ENCODE peak calls at places on chromosome 6, in seven cellular contexts. T, S, L, G, A, D and I are unnamed samples.

GRCh38 chr6:83193747-83194582 is 808 bp downstream of the RWDD2A start:
- DNase-seq in T (peak), S (peak), L (peak), G (peak), A (peak), D (peak), I (peak)

GRCh38 chr6:84016029-84016428 is 17.5 kb upstream of the MRAP2 start:
- DNase-seq in T (no peak), S (no peak), L (no peak), G (no peak), A (no peak), D (no peak), I (no peak)

GRCh38 chr6:127446356-127446755 is 12.8 kb downstream of the KIAA0408 start:
- DNase-seq in T (no peak), S (no peak), L (no peak), G (no peak), A (peak), D (no peak), I (no peak)

GRCh38 chr6:4781426-4781825 is 5.2 kb downstream of the CDYL start:
- DNase-seq in T (no peak), S (no peak), L (no peak), G (no peak), A (no peak), D (no peak), I (no peak)

GRCh38 chr6:142731611-142732010 is 213.4 kb downstream of the HIVEP2 start:
- DNase-seq in T (no peak), S (no peak), L (no peak), G (no peak), A (no peak), D (no peak), I (no peak)

GRCh38 chr6:163946437-163946836 is 531.9 kb downstream of the QKI start:
- DNase-seq in T (no peak), S (no peak), L (no peak), G (no peak), A (no peak), D (no peak), I (no peak)

GRCh38 chr6:14728396-14729024 is 517.4 kb upstream of the JARID2 start:
- DNase-seq in T (no peak), S (no peak), L (no peak), G (no peak), A (peak), D (no peak), I (no peak)

GRCh38 chr6:120211955-120212792 is 862.6 kb upstream of the MAN1A1 start:
- DNase-seq in T (no peak), S (no peak), L (peak), G (no peak), A (peak), D (peak), I (no peak)

GRCh38 chr6:167314180-167314821 is 10.6 kb upstream of the TTLL2 start:
- DNase-seq in T (no peak), S (no peak), L (no peak), G (no peak), A (no peak), D (no peak), I (no peak)

GRCh38 chr6:143188292-143188691 is 127.6 kb downstream of the AIG1 start:
- DNase-seq in T (no peak), S (no peak), L (no peak), G (no peak), A (no peak), D (no peak), I (no peak)

GRCh38 chr6:13560651-13561044 is 13.8 kb upstream of the SIRT5 start:
- DNase-seq in T (no peak), S (no peak), L (no peak), G (no peak), A (peak), D (no peak), I (no peak)

GRCh38 chr6:169424821-169425240 is 171.2 kb upstream of the THBS2 start:
- DNase-seq in T (no peak), S (no peak), L (peak), G (no peak), A (peak), D (no peak), I (no peak)

GRCh38 chr6:14452567-14453527 is 335.3 kb downstream of the CD83 start:
- DNase-seq in T (no peak), S (peak), L (no peak), G (no peak), A (peak), D (no peak), I (peak)

GRCh38 chr6:66355471-66355870 is 648.4 kb upstream of the EYS start:
- DNase-seq in T (no peak), S (no peak), L (no peak), G (no peak), A (no peak), D (no peak), I (no peak)

GRCh38 chr6:84166395-84166794 is 61.0 kb downstream of the CEP162 start:
- DNase-seq in T (no peak), S (no peak), L (no peak), G (no peak), A (no peak), D (no peak), I (no peak)

GRCh38 chr6:139872635-139873034 is 498.2 kb upstream of the CITED2 start:
- DNase-seq in T (no peak), S (no peak), L (no peak), G (no peak), A (peak), D (peak), I (no peak)

GRCh38 chr6:18263561-18264337 is 581 bp downstream of the DEK start:
- DNase-seq in T (peak), S (peak), L (peak), G (no peak), A (peak), D (peak), I (no peak)

GRCh38 chr6:69069881-69070280 is 434.8 kb downstream of the ADGRB3 start:
- DNase-seq in T (no peak), S (no peak), L (no peak), G (no peak), A (no peak), D (no peak), I (no peak)

GRCh38 chr6:69072796-69073195 is 437.7 kb downstream of the ADGRB3 start:
- DNase-seq in T (no peak), S (no peak), L (no peak), G (no peak), A (no peak), D (no peak), I (no peak)
- H3K4me3 ChIP-seq in T (no peak), S (no peak), L (no peak), G (no peak), A (no peak), D (no peak), I (no peak)

GRCh38 chr6:131640100-131640499 is 3.0 kb downstream of the ENPP3 start:
- DNase-seq in T (peak), S (peak), L (no peak), G (no peak), A (no peak), D (no peak), I (no peak)

GRCh38 chr6:131638013-131638412 is 911 bp downstream of the ENPP3 start:
- DNase-seq in T (no peak), S (no peak), L (no peak), G (no peak), A (no peak), D (no peak), I (no peak)

GRCh38 chr6:131635384-131636340 is 1.4 kb upstream of the ENPP3 start:
- DNase-seq in T (peak), S (no peak), L (no peak), G (no peak), A (no peak), D (no peak), I (no peak)

GRCh38 chr6:131640576-131640975 is 3.5 kb downstream of the ENPP3 start:
- DNase-seq in T (no peak), S (no peak), L (no peak), G (no peak), A (no peak), D (no peak), I (no peak)

DNA sequence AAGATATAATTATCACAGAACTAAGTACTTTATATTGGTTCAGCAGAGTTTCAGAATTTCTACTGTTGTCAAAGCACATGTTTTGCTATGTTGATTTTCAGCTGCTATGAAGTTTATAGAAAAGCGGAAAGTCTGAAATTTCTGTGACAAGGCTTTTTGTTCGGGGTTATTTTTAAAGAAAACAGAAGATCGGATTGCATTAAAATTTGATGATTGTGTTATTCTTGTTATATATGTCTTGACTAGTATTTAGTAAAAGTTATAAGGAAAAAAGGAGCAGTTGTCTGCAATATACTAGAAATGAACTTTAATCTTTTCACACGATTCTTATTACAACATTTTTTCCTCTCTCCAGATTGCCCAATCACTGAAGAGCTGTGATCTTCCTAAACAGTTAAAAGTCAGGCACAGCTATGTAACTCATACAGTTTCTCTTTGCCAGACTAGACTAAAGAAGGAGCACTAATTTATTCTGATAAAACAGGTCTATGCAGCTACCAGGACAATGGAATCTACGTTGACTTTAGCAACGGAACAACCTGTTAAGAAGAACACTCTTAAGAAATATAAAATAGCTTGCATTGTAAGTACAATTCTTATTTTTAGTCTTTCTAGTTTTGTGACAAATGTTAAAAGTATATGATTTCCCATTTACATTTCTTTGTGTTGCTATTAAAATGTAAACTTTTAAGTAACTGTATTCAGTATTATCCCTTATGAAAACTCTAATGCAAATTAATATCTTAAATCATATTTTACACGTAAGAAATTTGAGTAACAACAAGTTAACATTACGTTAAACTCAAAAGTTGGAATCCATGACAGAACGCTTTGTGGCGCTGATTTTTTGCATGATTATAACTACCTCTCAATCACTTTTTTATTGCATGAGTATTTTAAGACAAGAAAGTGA is at the start of gene ENPP3:
- DNase-seq in T (no peak), S (no peak), L (no peak), G (no peak), A (no peak), D (peak), I (no peak)
- H3K4me3 ChIP-seq in T (no peak), S (no peak), L (no peak), G (no peak), A (no peak), D (no peak), I (no peak)

DNA sequence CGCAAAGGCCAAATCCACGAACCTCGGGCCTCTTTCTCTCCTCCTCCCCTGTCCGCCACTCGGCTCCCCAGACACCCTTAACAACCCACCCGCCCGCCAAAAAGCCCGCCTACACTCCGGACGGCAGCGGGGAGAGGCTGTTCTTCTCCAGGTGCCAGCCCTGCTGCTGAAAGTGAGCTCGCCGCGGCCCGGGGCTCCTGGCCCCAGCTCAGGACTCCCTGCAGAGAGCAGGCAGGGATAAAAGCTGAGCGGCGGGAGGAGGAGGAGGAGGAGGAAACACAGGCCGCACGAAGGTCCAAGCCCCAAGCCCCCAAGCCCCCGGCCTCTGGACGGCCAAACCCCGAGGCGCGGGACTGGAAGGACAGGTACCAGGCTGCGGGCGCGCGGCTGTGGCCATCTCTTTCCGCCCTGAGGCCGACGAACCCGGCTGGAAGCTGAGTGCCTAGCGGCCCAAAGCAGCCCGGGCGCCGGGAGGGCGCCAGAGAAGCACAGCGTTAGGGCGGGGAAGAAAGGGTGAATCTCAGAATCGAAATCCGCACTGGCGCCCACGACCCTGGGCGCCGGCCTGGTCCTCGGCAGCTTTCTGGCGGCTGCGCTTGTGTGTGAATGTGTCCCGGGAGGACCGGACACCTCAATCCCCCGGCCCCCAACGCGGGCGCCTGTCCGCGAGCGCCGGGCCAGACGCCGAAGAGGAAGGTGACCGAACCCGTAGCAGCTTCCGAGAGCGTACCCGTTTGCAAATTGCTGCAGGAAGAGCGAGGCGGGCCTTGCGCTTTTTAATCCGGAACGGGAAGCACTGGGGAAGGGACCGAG is 3.2 kb downstream of the NRN1 start:
- DNase-seq in T (no peak), S (peak), L (peak), G (no peak), A (peak), D (no peak), I (peak)
- H3K4me3 ChIP-seq in T (peak), S (peak), L (peak), G (peak), A (peak), D (no peak), I (peak)

DNA sequence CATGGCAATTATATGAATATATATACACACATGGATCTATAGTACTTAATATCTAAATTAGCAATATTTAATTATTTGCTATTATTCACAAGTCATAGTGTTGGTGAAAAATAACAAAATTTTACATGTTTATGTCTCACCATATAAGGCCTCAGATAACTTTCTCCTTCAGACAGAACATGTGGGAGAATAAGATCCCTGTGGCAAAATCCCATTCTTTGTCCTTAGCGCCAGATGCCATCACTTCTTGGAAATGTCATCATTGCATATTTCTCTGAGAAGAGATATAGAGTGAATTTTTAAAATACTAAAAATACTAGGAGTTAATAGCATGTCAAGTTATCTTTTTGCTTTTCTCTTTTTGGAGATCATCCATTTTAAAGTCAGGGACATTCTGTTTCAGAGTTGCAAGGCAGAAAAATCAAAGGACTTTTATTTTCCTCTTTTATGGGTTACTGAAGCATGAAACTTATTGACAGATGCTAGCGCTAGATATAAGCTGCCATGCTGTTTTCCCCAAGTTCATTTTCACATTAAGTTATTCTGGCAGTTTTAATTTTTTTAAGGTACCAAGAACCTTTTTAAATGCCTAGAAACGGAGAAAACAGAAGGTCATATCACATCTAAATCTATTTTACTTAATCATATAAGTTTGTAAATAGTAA is 30.4 kb upstream of the STXBP5 start:
- DNase-seq in T (no peak), S (no peak), L (no peak), G (no peak), A (no peak), D (no peak), I (no peak)
- H3K4me3 ChIP-seq in T (no peak), S (no peak), L (no peak), G (no peak), A (no peak), D (no peak), I (no peak)

DNA sequence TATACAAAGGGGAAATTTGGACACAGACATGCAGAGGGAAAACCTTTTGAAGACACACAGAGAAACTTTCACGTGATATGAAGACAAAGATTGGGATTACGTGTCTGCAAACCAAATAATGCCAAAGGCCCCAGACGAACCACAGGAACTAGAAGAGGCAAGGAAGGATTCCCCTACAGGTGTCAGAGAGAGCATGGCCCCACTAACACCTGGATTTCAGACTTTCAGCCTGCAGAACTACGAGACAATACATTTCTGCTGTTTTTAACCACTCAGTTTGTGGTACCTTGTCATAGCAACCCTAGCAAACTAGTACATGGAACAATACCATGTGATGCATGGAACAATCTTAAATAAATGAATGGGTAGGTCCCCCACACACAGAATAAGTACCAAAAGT is 341.0 kb downstream of the HDGFL1 start:
- DNase-seq in T (no peak), S (no peak), L (no peak), G (no peak), A (no peak), D (no peak), I (no peak)
- H3K4me3 ChIP-seq in T (no peak), S (no peak), L (no peak), G (no peak), A (no peak), D (no peak), I (no peak)

GRCh38 chr6:124028117-124028516 is 224.5 kb downstream of the NKAIN2 start:
- DNase-seq in T (no peak), S (no peak), L (peak), G (no peak), A (no peak), D (no peak), I (no peak)
- H3K4me3 ChIP-seq in T (no peak), S (no peak), L (no peak), G (no peak), A (no peak), D (no peak), I (no peak)